ENCODE peak calls at places on chromosomes 3 and 15, in seven cellular contexts. One of them, this sample, is unnamed.

GRCh38 chr15:40233727-40234577 is 4.9 kb upstream of the PAK6 start:
- DNase-seq in A549: no peak
- DNase-seq in tibial nerve: no peak
- DNase-seq in stomach: no peak
- DNase-seq in heart left ventricle: no peak
- DNase-seq in HCT116: no peak
- DNase-seq in spleen: no peak
- DNase-seq in this sample: no peak

GRCh38 chr15:37416103-37416502 is 315.8 kb upstream of the MEIS2 start:
- DNase-seq in A549: no peak
- DNase-seq in stomach: no peak
- DNase-seq in spleen: no peak
- DNase-seq in heart left ventricle: no peak
- DNase-seq in HCT116: no peak
- DNase-seq in tibial nerve: no peak
- DNase-seq in this sample: no peak

GRCh38 chr3:123058505-123058904 is 8.3 kb upstream of the PDIA5 start:
- DNase-seq in HCT116: no peak
- DNase-seq in heart left ventricle: no peak
- DNase-seq in stomach: no peak
- DNase-seq in tibial nerve: no peak
- DNase-seq in spleen: no peak
- DNase-seq in A549: no peak
- DNase-seq in this sample: no peak

GRCh38 chr3:157931517-157931916 is 174.7 kb downstream of the SHOX2 start:
- DNase-seq in A549: no peak
- DNase-seq in heart left ventricle: no peak
- DNase-seq in spleen: no peak
- DNase-seq in tibial nerve: no peak
- DNase-seq in HCT116: no peak
- DNase-seq in stomach: no peak
- DNase-seq in this sample: no peak

GRCh38 chr3:145898487-145898886 is 262.5 kb downstream of the PLOD2 start:
- DNase-seq in tibial nerve: no peak
- DNase-seq in heart left ventricle: no peak
- DNase-seq in A549: no peak
- DNase-seq in HCT116: no peak
- DNase-seq in stomach: no peak
- DNase-seq in spleen: no peak
- DNase-seq in this sample: no peak

GRCh38 chr3:175818811-175819464 is 959.8 kb downstream of the NAALADL2 start:
- DNase-seq in heart left ventricle: no peak
- DNase-seq in HCT116: peak
- DNase-seq in stomach: no peak
- DNase-seq in tibial nerve: no peak
- DNase-seq in A549: no peak
- DNase-seq in spleen: no peak
- DNase-seq in this sample: no peak

GRCh38 chr3:13095408-13095861 is 22.2 kb upstream of the IQSEC1 start:
- DNase-seq in stomach: no peak
- DNase-seq in HCT116: no peak
- DNase-seq in spleen: no peak
- DNase-seq in A549: no peak
- DNase-seq in tibial nerve: no peak
- DNase-seq in heart left ventricle: no peak
- DNase-seq in this sample: no peak

GRCh38 chr3:66398228-66399025 is 102.4 kb downstream of the LRIG1 start:
- DNase-seq in heart left ventricle: no peak
- DNase-seq in tibial nerve: no peak
- DNase-seq in A549: no peak
- DNase-seq in spleen: peak
- DNase-seq in stomach: no peak
- DNase-seq in HCT116: no peak
- DNase-seq in this sample: no peak

GRCh38 chr3:22443834-22444233 is 692.8 kb upstream of the ZNF385D start:
- DNase-seq in spleen: no peak
- DNase-seq in HCT116: no peak
- DNase-seq in stomach: no peak
- DNase-seq in tibial nerve: no peak
- DNase-seq in heart left ventricle: no peak
- DNase-seq in A549: no peak
- DNase-seq in this sample: no peak

GRCh38 chr3:109532257-109533216 is 195.2 kb upstream of the DPPA4 start:
- DNase-seq in A549: no peak
- DNase-seq in tibial nerve: peak
- DNase-seq in stomach: peak
- DNase-seq in spleen: no peak
- DNase-seq in HCT116: peak
- DNase-seq in heart left ventricle: no peak
- DNase-seq in this sample: no peak

GRCh38 chr15:39942101-39942752 is 8.3 kb downstream of the EIF2AK4 start:
- DNase-seq in stomach: no peak
- DNase-seq in tibial nerve: no peak
- DNase-seq in A549: no peak
- DNase-seq in heart left ventricle: no peak
- DNase-seq in spleen: no peak
- DNase-seq in HCT116: no peak
- DNase-seq in this sample: no peak

GRCh38 chr3:52892290-52892624 is 5.1 kb downstream of the STIMATE start:
- DNase-seq in tibial nerve: no peak
- DNase-seq in A549: no peak
- DNase-seq in HCT116: no peak
- DNase-seq in spleen: no peak
- DNase-seq in stomach: no peak
- DNase-seq in heart left ventricle: no peak
- DNase-seq in this sample: no peak
- H3K4me3 ChIP-seq in tibial nerve: no peak
- H3K4me3 ChIP-seq in A549: no peak
- H3K4me3 ChIP-seq in HCT116: no peak
- H3K4me3 ChIP-seq in spleen: no peak
- H3K4me3 ChIP-seq in stomach: peak
- H3K4me3 ChIP-seq in heart left ventricle: no peak
- H3K4me3 ChIP-seq in this sample: no peak

DNA sequence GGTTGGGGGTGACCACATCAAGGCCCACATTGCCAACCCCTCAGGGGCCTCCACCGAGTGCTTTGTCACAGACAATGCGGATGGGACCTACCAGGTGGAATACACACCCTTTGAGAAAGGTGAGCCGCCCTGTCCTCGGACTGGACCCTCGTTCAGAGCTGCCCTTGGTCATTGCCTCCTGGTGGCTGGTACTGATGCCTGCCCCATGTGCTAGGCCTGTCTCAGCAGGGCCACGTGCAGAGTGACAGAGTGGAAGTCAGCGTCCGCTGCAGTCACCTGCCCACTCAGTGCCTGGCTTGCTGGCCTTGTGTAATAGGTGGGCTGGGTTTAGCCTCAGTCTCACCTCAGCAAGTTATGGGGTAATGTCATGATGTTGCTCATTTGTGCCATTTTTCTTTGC is 86.4 kb downstream of the DNASE1L3 start:
- DNase-seq in spleen: no peak
- DNase-seq in stomach: no peak
- DNase-seq in A549: no peak
- DNase-seq in heart left ventricle: no peak
- DNase-seq in tibial nerve: no peak
- DNase-seq in HCT116: no peak
- DNase-seq in this sample: no peak
- TF ChIP-seq CTCF in spleen: no peak
- TF ChIP-seq CTCF in stomach: no peak
- TF ChIP-seq CTCF in A549: no peak
- TF ChIP-seq CTCF in heart left ventricle: no peak
- TF ChIP-seq CTCF in tibial nerve: no peak
- TF ChIP-seq CTCF in HCT116: no peak
- TF ChIP-seq CTCF in this sample: no peak

DNA sequence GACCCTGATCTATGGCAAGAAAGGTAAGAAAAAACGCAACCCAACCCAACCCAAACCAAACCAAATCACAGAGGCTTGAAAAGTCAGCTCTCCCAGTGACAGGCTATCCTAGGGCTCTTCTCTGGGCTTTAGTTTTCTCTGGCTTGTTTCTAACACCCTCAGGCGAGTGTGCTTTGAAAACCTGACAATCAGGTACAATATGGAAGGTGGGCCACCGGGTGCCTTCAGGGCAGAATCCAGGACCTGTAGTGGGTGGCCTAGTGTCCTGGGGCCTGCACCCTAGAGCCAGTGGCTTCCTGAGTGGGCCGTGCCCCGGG is 46.8 kb downstream of the BHLHE40 start:
- DNase-seq in stomach: no peak
- DNase-seq in HCT116: no peak
- DNase-seq in heart left ventricle: no peak
- DNase-seq in tibial nerve: no peak
- DNase-seq in spleen: no peak
- DNase-seq in A549: no peak
- DNase-seq in this sample: no peak
- TF ChIP-seq POLR2A in stomach: no peak
- TF ChIP-seq POLR2A in HCT116: no peak
- TF ChIP-seq POLR2A in heart left ventricle: no peak
- TF ChIP-seq POLR2A in tibial nerve: no peak
- TF ChIP-seq POLR2A in spleen: no peak
- TF ChIP-seq POLR2A in A549: no peak
- TF ChIP-seq POLR2A in this sample: no peak

DNA sequence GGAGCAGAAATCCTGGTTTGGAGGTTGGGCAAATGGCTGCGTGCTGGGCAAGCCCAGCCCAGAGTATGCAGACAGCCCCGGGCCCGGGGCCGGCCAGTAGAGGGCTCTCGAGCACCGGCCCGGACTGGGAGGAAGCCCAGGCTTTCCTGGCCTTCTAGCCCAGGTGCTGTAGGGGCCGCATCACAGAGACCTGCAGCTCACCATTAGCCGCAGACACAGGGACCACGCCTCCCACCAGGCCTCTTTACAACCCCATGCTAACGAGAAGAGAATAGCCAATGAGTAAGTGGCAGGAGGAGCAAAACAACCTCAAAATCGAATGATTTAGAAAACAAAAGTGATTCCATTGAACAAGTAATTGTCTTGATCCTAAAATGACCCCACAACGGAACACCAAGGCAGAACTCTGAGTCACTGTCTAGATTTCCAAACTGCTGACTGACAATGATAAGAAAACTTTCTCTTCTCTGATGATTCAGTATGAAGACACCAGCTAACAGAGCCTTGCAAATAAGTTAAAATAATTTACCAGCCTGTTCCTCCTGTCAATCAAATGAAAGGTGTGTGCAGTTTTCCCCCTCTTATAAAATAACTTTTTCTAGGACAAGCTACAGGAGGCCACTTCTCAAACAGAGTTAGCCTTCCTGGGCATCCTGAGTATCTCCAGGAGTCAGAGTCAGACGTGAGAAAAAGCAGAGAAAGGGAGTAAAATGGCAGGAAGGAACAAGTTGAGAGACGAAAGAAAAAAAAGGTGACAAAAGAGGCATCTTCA is 102.2 kb downstream of the DGKG start:
- DNase-seq in A549: peak
- DNase-seq in stomach: peak
- DNase-seq in HCT116: peak
- DNase-seq in tibial nerve: peak
- DNase-seq in heart left ventricle: peak
- DNase-seq in spleen: peak
- DNase-seq in this sample: peak
- H3K4me3 ChIP-seq in A549: no peak
- H3K4me3 ChIP-seq in stomach: no peak
- H3K4me3 ChIP-seq in HCT116: no peak
- H3K4me3 ChIP-seq in tibial nerve: no peak
- H3K4me3 ChIP-seq in heart left ventricle: no peak
- H3K4me3 ChIP-seq in spleen: no peak
- H3K4me3 ChIP-seq in this sample: no peak

DNA sequence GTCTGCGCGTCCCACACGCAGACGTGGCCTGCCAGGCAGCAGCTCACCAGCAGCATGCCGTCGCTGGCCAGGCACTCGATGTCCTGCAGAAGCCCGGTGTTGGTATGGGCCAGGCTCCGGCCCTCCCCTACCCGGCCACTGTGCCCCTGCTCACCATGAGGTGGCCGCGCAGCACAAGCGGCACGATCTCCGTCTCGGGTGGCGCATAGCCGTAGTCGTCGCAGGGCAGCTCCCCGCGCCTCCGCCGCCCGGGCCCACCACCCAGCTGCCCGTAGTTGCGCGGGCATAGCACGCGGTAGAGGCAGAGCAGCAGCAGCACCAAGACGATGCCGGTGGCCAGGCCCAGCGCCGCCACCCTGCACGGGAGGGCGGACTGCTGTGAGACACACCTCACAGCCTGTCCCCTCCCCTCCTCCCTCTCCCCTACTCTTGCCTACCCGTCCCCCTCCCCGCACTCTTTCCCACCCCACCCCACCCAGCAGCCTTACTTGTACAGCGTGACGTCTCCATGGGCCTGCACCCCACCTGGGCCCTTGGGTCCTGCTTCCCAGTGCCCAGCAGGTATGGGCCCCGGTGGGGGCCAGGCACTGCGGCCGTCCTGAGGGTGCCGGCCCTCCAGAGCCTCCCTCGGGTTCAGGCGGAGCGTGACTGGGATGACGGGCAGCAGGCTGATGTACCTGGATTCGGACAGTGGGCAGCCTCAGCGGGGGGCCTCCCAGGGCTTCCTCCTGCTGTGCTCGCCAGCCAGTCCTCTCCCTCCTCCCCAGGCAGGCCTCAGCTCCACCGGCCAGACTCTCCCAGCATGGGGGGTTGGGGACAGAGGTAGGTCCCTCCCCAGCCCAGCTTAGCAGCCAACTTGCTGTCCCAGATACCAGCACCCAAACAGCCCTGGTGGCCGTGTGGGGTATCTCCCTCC is 37.6 kb downstream of the PTPN23 start:
- DNase-seq in spleen: peak
- DNase-seq in heart left ventricle: no peak
- DNase-seq in tibial nerve: no peak
- DNase-seq in stomach: no peak
- DNase-seq in A549: peak
- DNase-seq in HCT116: no peak
- DNase-seq in this sample: no peak
- TF ChIP-seq CTCF in spleen: no peak
- TF ChIP-seq CTCF in heart left ventricle: no peak
- TF ChIP-seq CTCF in tibial nerve: no peak
- TF ChIP-seq CTCF in stomach: no peak
- TF ChIP-seq CTCF in A549: no peak
- TF ChIP-seq CTCF in HCT116: no peak
- TF ChIP-seq CTCF in this sample: no peak

DNA sequence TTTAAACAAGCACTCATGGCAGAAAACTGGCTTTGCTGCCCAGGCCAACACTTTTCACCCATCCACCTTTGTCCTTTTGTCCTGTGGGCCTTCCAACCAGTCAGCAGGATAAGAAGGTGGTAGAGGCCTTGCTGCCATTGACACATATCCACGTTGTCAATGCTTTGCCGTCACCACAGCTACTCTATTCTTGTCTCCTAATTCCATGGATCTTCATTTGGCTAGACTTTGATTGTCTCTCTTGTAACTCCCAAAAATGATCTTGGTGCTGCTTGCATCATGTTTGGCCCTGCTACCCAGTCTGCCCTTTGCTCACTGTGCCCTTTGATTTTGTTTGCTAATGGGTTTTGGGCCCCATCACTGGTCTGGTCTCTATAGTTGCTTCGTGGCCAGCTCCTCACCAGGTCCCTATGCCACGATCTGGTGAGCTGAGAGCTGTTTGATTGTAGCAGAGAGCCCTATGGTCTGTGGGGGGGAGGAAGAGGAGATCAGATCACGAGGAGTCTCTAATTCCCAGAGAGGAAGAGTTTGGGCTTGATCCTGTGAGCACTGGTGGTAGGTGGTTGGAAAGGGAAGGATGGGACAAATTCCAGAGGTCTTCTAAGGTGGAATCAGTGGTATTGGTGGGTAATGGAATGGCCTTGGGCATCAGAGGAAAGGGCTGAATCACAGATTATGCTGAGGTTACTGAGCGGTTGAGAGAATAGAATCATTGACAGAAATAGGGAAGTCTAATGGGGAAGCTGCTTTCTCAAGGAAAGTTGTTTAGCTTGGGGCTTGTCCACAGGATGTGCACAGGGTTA is 40.3 kb downstream of the ABHD2 start:
- DNase-seq in heart left ventricle: no peak
- DNase-seq in A549: no peak
- DNase-seq in stomach: no peak
- DNase-seq in spleen: no peak
- DNase-seq in HCT116: no peak
- DNase-seq in tibial nerve: no peak
- DNase-seq in this sample: no peak
- TF ChIP-seq POLR2A in heart left ventricle: no peak
- TF ChIP-seq POLR2A in A549: no peak
- TF ChIP-seq POLR2A in stomach: no peak
- TF ChIP-seq POLR2A in spleen: no peak
- TF ChIP-seq POLR2A in HCT116: no peak
- TF ChIP-seq POLR2A in tibial nerve: no peak
- TF ChIP-seq POLR2A in this sample: no peak